ENCODE peak calls at places on chromosomes 6 and 20, in six cellular contexts. E is AG08395; S is foreskin fibroblast; M is endothelial cell; Q is kidney; T is CD4-positive, CD25-positive, alpha-beta regulatory T cell. U is an unnamed sample.

GRCh38 chr20:19264191-19264590 is 51.7 kb downstream of the SLC24A3 start:
- DNase-seq in E (no peak), S (no peak), M (no peak), Q (no peak), T (no peak), U (no peak)

GRCh38 chr6:36361071-36361470 is 24.4 kb upstream of the BNIP5 start:
- DNase-seq in E (no peak), S (no peak), M (no peak), Q (no peak), T (no peak), U (no peak)

GRCh38 chr6:136822051-136822378 is 377 bp upstream of the PEX7 start:
- DNase-seq in E (peak), S (peak), M (peak), Q (no peak), T (no peak), U (peak)

GRCh38 chr6:66854014-66854413 is 1147.0 kb upstream of the EYS start:
- DNase-seq in E (no peak), S (no peak), M (no peak), Q (no peak), T (no peak), U (no peak)

GRCh38 chr6:5472583-5472982 is 211.3 kb downstream of the FARS2 start:
- DNase-seq in E (no peak), S (no peak), M (no peak), Q (no peak), T (no peak), U (no peak)

GRCh38 chr6:169725270-169726048 is 1.2 kb upstream of the PHF10 start:
- DNase-seq in E (peak), S (peak), M (peak), Q (peak), T (peak), U (peak)

GRCh38 chr6:7258231-7258763 is 54.7 kb downstream of the SSR1 start:
- DNase-seq in E (no peak), S (no peak), M (no peak), Q (peak), T (no peak), U (no peak)

GRCh38 chr20:41631826-41632225 is 13.6 kb upstream of the CHD6 start:
- DNase-seq in E (peak), S (peak), M (no peak), Q (peak), T (no peak), U (peak)

GRCh38 chr6:43916924-43917877 is 147.2 kb downstream of the VEGFA start:
- DNase-seq in E (peak), S (peak), M (no peak), Q (peak), T (no peak), U (no peak)

GRCh38 chr20:36043447-36043846 is 75.1 kb downstream of the CNBD2 start:
- DNase-seq in E (no peak), S (no peak), M (no peak), Q (no peak), T (no peak), U (no peak)

GRCh38 chr6:165468836-165469235 is 159.4 kb upstream of the C6orf118 start:
- DNase-seq in E (no peak), S (no peak), M (no peak), Q (no peak), T (no peak), U (no peak)

GRCh38 chr20:58981564-58982364 is 708 bp downstream of the NELFCD start:
- DNase-seq in E (no peak), S (no peak), M (no peak), Q (peak), T (peak), U (peak)

GRCh38 chr6:151275121-151275520 is 35.4 kb downstream of the AKAP12 start:
- DNase-seq in E (no peak), S (no peak), M (no peak), Q (no peak), T (no peak), U (no peak)

GRCh38 chr6:89669002-89669401 is 30.5 kb upstream of the LYRM2 start:
- DNase-seq in E (no peak), S (no peak), M (no peak), Q (no peak), T (no peak), U (no peak)

GRCh38 chr6:137155830-137156229 is 17.6 kb downstream of the IL22RA2 start:
- DNase-seq in E (peak), S (peak), M (no peak), Q (no peak), T (peak), U (no peak)

GRCh38 chr6:154954352-154954751 is 40.8 kb upstream of the TIAM2 start:
- DNase-seq in E (no peak), S (no peak), M (no peak), Q (no peak), T (no peak), U (no peak)

GRCh38 chr6:142856857-142857608 is 87.9 kb downstream of the HIVEP2 start:
- DNase-seq in E (no peak), S (no peak), M (no peak), Q (no peak), T (peak), U (no peak)

GRCh38 chr6:4322846-4323309 is 187.5 kb upstream of the ECI2 start:
- DNase-seq in E (no peak), S (peak), M (no peak), Q (no peak), T (no peak), U (no peak)

GRCh38 chr20:31704225-31705119 is 18.2 kb downstream of the BCL2L1 start:
- DNase-seq in E (no peak), S (peak), M (peak), Q (no peak), T (no peak), U (peak)